ENCODE peak calls at places on chromosomes 7 and 10, in nine cellular contexts. W, T, U, G, V, D, A, M and N are unnamed samples. For H3K4me1, the result is how much of the 10 kb centered on the place peaks cover.

GRCh38 chr10:110002801-110003523 is 4.8 kb upstream of the ADD3 start:
- DNase-seq in W (no peak), T (no peak), U (peak), G (no peak), V (no peak), D (no peak), A (no peak), M (peak), N (no peak)

GRCh38 chr10:97792058-97792721 is 20.4 kb upstream of the SFRP5 start:
- DNase-seq in W (peak), T (peak), U (peak), G (peak), V (peak), D (peak), A (no peak), M (peak), N (peak)

GRCh38 chr7:104627516-104627915 is 299.1 kb downstream of the LHFPL3 start:
- DNase-seq in W (no peak), T (peak), U (peak), G (no peak), V (peak), D (no peak), A (no peak), M (no peak), N (no peak)

GRCh38 chr7:140014123-140014522 is 48.6 kb downstream of the PARP12 start:
- DNase-seq in W (no peak), T (no peak), U (no peak), G (no peak), V (no peak), D (no peak), A (no peak), M (no peak), N (no peak)

GRCh38 chr10:49280001-49280408 is 19.0 kb upstream of the C10orf71 start:
- DNase-seq in W (no peak), T (peak), U (no peak), G (no peak), V (peak), D (no peak), A (no peak), M (no peak), N (no peak)

GRCh38 chr10:103479135-103479534 is at the start of gene CALHM3:
- DNase-seq in W (no peak), T (peak), U (no peak), G (no peak), V (peak), D (no peak), A (no peak), M (no peak), N (no peak)

GRCh38 chr7:11833431-11833830 is 1.4 kb upstream of the THSD7A start:
- DNase-seq in W (no peak), T (no peak), U (no peak), G (no peak), V (no peak), D (no peak), A (no peak), M (no peak), N (no peak)

GRCh38 chr7:39650676-39651075 is 27.3 kb downstream of the RALA start:
- DNase-seq in W (no peak), T (no peak), U (no peak), G (no peak), V (no peak), D (peak), A (no peak), M (no peak), N (no peak)

GRCh38 chr7:123275036-123275753 is 75.4 kb upstream of the SLC13A1 start:
- DNase-seq in W (no peak), T (no peak), U (no peak), G (no peak), V (no peak), D (no peak), A (no peak), M (no peak), N (no peak)

DNA sequence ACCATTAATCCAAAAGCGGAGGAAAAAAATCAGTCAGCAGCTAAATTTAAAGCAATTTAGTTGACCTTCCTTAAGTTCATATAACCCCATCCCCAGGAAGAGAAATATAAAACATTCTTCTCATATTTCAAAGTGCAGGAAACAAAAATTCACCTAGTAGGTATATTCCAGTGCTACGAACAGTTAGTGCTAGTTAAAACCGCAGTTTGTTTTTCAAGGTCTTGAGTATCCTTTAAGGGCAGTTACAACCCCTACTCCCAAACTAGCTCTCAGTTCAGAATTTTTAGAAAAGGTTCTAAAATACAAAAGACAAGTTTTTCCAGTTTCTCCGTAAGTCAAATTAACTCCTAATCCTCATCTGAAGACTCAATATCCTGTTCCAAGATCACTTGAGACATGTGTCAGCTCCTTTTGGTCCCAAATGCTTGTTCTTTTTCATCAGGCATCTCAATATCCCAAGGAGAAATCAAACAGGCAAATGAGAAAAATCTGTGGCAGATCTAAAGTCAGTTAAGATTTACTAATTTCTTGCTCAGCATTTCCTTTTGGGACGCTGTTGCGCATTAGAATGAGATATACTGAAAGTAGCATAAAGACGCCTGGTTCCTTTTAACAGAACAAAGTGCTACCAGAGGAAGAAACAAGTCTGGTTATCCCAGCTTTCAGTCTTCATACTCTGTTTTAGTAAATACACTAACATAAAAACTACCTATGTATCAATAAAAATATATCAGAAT is 51.8 kb downstream of the ARHGAP12 start:
- DNase-seq in W (no peak), T (no peak), U (no peak), G (no peak), V (no peak), D (no peak), A (no peak), M (no peak), N (no peak)
- TF ChIP-seq CTCF in W (no peak), T (no peak), U (no peak), G (no peak), V (no peak), D (no peak), A (no peak), M (no peak), N (no peak)

DNA sequence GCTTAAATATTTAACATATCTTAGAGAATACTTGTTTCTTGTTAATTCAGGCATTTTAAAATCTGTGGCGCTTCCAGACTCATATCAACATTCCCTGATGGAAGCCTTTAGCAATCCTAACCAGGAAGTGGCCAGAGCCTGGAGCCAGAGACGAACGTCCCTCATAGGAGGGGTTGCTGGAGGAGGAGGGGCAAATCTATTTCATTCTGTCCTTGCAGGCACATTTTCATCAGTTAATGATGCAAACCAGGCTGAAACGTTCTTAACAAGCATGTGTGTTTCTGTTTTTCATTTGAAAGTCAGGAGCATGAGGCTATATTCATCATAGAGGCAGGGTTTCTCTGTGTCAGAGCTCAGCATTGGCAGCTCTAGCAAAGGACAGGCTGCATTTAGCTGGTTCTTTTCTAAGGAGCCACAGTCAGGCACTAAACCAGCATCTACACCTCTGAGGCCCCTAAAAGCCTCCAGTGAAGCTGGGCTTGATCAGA is 17.8 kb upstream of the IFIT2 start:
- DNase-seq in W (no peak), T (peak), U (peak), G (no peak), V (peak), D (peak), A (no peak), M (no peak), N (no peak)
- H3K4me3 ChIP-seq in W (no peak), T (no peak), U (no peak), G (peak), V (peak), D (peak), A (peak), M (no peak), N (no peak)

DNA sequence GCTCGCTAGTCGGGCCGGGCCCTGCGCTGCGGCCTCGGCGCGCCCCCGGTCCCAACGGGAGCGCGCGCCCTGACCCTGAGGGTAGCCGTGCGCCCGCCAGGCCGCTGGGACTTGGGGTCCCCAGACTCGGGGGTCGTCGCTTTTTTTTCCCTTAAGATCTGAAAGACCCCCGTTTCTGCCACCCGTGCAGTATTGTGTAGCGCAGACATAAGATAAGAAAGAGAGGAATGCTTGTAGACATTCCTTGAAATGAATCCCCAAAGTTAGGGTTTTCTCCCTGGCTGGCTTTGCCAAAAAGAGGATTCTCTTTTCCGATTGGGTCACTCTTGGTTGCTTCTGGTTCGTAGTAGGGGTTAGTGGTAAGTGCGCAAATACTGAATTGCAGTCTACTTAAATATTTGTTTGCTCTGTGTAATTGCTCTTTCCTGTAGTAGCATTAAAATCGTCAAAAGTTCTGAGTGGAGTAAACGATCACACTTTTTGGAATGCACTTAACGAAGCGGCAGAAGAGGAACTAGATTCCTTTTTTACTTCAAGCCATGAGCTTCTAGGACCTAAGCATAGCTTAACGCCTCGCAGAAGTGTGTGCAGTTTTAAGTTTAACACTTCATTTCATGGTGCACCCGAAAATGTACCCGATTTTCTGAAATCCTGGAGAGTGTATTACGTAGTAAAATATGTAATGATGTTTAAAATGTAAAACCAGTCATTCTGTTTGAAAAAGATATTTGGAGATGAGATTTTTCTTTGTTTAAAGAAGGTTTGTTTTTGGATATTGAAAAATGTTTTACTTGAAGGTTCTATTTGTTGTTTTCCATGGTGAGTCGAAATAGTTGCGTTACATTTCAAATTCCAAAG is 1.3 kb downstream of the CUL1 start:
- DNase-seq in W (no peak), T (no peak), U (peak), G (no peak), V (peak), D (no peak), A (no peak), M (peak), N (no peak)
- H3K4me1 ChIP-seq in W (half or more), T (under half), U (half or more), G (half or more), V (under half), D (half or more), A (under half), M (under half), N (under half)

DNA sequence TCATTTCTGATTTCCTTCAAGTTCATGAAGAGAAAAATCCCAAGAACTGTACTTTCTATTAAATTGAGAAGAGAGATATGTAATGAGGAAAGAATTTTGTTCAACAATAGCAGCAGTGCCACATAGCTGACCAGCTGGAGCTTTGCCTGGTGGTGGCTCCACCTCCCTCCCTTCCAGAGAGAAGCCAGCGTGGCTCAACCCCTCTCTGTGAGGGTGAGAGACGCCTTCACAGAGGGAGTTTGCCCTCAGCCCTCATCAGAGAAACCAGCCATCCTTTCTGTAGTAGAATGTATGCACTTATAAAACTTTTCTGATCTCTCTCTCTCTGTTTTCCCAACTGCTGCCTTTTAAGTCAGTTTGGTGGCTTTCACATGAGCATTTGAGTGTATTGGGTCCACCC is 20.5 kb upstream of the COL1A2 start:
- DNase-seq in W (peak), T (peak), U (peak), G (no peak), V (peak), D (peak), A (peak), M (peak), N (peak)
- TF ChIP-seq CTCF in W (no peak), T (peak), U (no peak), G (no peak), V (no peak), D (no peak), A (no peak), M (no peak), N (no peak)

GRCh38 chr10:126252884-126253612 is 135.2 kb downstream of the ADAM12 start:
- DNase-seq in W (no peak), T (peak), U (no peak), G (no peak), V (peak), D (no peak), A (no peak), M (no peak), N (no peak)
- H3K4me3 ChIP-seq in W (no peak), T (no peak), U (no peak), G (no peak), V (no peak), D (no peak), A (no peak), M (no peak), N (no peak)

DNA sequence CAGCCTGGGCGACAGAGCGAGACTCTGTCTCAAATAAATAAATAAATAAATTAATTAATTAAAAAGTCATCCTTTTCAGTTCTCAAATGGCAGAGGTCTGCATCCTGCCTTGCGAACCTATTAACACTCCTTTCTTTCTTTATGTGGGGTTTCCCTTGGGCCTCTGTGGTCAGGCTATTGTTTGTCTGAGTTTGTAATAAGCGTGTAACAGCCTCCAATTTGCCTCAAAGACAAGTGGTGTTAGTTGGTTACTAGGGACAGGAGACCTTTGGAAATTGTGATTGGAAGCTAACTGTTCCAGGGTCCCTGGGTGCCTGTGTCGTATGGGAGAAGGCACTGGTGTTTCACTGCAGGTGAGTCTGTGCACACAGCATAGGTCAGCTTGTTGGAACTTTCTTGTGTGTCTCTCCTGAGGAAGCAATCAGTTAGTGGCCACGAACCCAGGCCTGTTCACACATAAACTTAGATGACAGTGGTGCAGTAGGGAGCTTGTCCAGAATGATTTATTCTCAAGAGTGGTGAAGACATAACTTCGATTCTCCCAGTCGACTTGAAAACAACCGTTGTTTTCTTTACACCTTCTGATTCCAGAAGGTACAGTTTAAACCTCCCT is 33.5 kb downstream of the TCF7L2 start:
- DNase-seq in W (no peak), T (no peak), U (no peak), G (no peak), V (no peak), D (no peak), A (no peak), M (no peak), N (no peak)
- H3K4me1 ChIP-seq in W (under half), T (under half), U (half or more), G (under half), V (under half), D (half or more), A (under half), M (under half), N (under half)